ENCODE peak calls at places on chromosomes 5 and 9, in ten cellular contexts. H is activated CD4-positive, alpha-beta T cell treated with anti-CD3 and anti-CD28 coated beads, Interleukin-2, amount 50 U/mL, for 48 hours; R is astrocyte of the cerebellum; O is iris pigment epithelial cell; A is posterior cingulate gyrus; X is amniotic stem cell; I is right cardiac atrium; C is stimulated activated CD8-positive, alpha-beta memory T cell treated with anti-CD3 and anti-CD28 coated beads, Interleukin-12 subunit alpha, Interleukin-12 subunit beta, amount 100 ng/mL, for 1 hour; Z is activated T-cell treated with anti-CD3 and anti-CD28 coated beads for 1 hour; N is T-cell. S is an unnamed sample.

GRCh38 chr5:57082441-57083067 is 91.3 kb upstream of the GPBP1 start:
- DNase-seq in H (no peak), R (peak; percentile 4), O (peak; percentile 43), A (no peak), X (no peak), I (no peak), C (no peak), Z (no peak), N (no peak), S (no peak)

GRCh38 chr5:76901522-76901921 is 51.3 kb upstream of the CRHBP start:
- DNase-seq in H (no peak), R (no peak), O (no peak), A (no peak), X (no peak), I (no peak), C (no peak), Z (no peak), N (no peak), S (no peak)

GRCh38 chr5:150595466-150596031 is 44.9 kb upstream of the SYNPO start:
- DNase-seq in H (no peak), R (no peak), O (peak; percentile 53), A (no peak), X (no peak), I (peak; percentile 68), C (no peak), Z (no peak), N (no peak), S (no peak)

GRCh38 chr5:12248831-12249230 is 344.6 kb upstream of the CTNND2 start:
- DNase-seq in H (no peak), R (no peak), O (no peak), A (no peak), X (no peak), I (no peak), C (no peak), Z (no peak), N (no peak), S (no peak)

GRCh38 chr9:14198544-14199510 is 115.1 kb downstream of the NFIB start:
- DNase-seq in H (no peak), R (peak; percentile 77), O (peak; percentile 59), A (no peak), X (no peak), I (peak; percentile 74), C (no peak), Z (no peak), N (no peak), S (no peak)

GRCh38 chr9:96460470-96460869 is 10.5 kb downstream of the HABP4 start:
- DNase-seq in H (no peak), R (no peak), O (no peak), A (no peak), X (no peak), I (no peak), C (no peak), Z (no peak), N (no peak), S (no peak)

GRCh38 chr9:13580760-13581159 is 301.3 kb upstream of the MPDZ start:
- DNase-seq in H (no peak), R (no peak), O (no peak), A (no peak), X (no peak), I (no peak), C (no peak), Z (no peak), N (no peak), S (no peak)

GRCh38 chr9:131554088-131554864 is 9.0 kb downstream of the PRRT1B start:
- DNase-seq in H (no peak), R (no peak), O (no peak), A (no peak), X (no peak), I (no peak), C (no peak), Z (no peak), N (no peak), S (no peak)

GRCh38 chr9:112380102-112380581 is at the start of gene HSDL2:
- DNase-seq in H (peak; percentile 39), R (no peak), O (peak; percentile 34), A (peak; percentile 22), X (peak; percentile 30), I (no peak), C (no peak), Z (no peak), N (no peak), S (no peak)

GRCh38 chr9:93002700-93003099 is 55.4 kb downstream of the FGD3 start:
- DNase-seq in H (no peak), R (no peak), O (no peak), A (no peak), X (no peak), I (no peak), C (no peak), Z (no peak), N (no peak), S (no peak)

GRCh38 chr9:133467101-133467500 is 7.3 kb downstream of the CACFD1 start:
- DNase-seq in H (no peak), R (no peak), O (no peak), A (no peak), X (no peak), I (no peak), C (no peak), Z (no peak), N (no peak), S (no peak)

GRCh38 chr9:77848428-77848827 is 183.2 kb downstream of the GNAQ start:
- DNase-seq in H (no peak), R (peak; percentile 47), O (no peak), A (peak; percentile 30), X (no peak), I (no peak), C (no peak), Z (no peak), N (no peak), S (no peak)

GRCh38 chr5:56910123-56910951 is 941 bp downstream of the SETD9 start:
- DNase-seq in H (no peak), R (no peak), O (peak; percentile 83), A (peak; percentile 8), X (peak; percentile 53), I (peak; percentile 53), C (peak; percentile 12), Z (peak; percentile 7), N (peak; percentile 6), S (no peak)

GRCh38 chr9:124373386-124373785 is 41.9 kb downstream of the PSMB7 start:
- DNase-seq in H (no peak), R (no peak), O (no peak), A (no peak), X (no peak), I (no peak), C (no peak), Z (no peak), N (no peak), S (no peak)

GRCh38 chr9:123342247-123342646 is 13.8 kb upstream of the CRB2 start:
- DNase-seq in H (no peak), R (no peak), O (no peak), A (no peak), X (no peak), I (no peak), C (no peak), Z (no peak), N (no peak), S (no peak)

GRCh38 chr9:97052735-97053134 is 13.8 kb upstream of the CTSV start:
- DNase-seq in H (no peak), R (no peak), O (no peak), A (no peak), X (no peak), I (no peak), C (no peak), Z (no peak), N (no peak), S (no peak)

GRCh38 chr5:171316258-171317121 is 7.4 kb downstream of the TLX3 start:
- DNase-seq in H (no peak), R (no peak), O (no peak), A (no peak), X (no peak), I (no peak), C (no peak), Z (no peak), N (no peak), S (no peak)

GRCh38 chr5:65101706-65102105 is 333.0 kb downstream of the CWC27 start:
- DNase-seq in H (no peak), R (no peak), O (peak; percentile 85), A (no peak), X (no peak), I (no peak), C (no peak), Z (no peak), N (no peak), S (no peak)

GRCh38 chr9:98062161-98062560 is 5.6 kb downstream of the NANS start:
- DNase-seq in H (no peak), R (no peak), O (no peak), A (no peak), X (no peak), I (no peak), C (no peak), Z (no peak), N (no peak), S (no peak)

GRCh38 chr5:102811962-102812361 is 56.9 kb downstream of the PAM start:
- DNase-seq in H (no peak), R (no peak), O (peak; percentile 65), A (no peak), X (no peak), I (no peak), C (no peak), Z (no peak), N (no peak), S (no peak)